ENCODE peak calls at places on chromosomes 6 and 20, in five cellular contexts. F is HCT116, P is heart left ventricle, M is stomach, T is prostate gland. D is an unnamed sample.

GRCh38 chr6:23735151-23735550 is 390.9 kb upstream of the NRSN1 start:
- DNase-seq in T (no peak), M (no peak), P (no peak), F (no peak), D (no peak)

GRCh38 chr6:38566295-38566694 is 73.4 kb downstream of the BTBD9 start:
- DNase-seq in P (no peak), M (no peak), F (no peak), T (no peak), D (no peak)

GRCh38 chr20:35042268-35042667 is 50.3 kb downstream of the TRPC4AP start:
- DNase-seq in P (no peak), M (no peak), T (no peak), F (no peak), D (no peak)

GRCh38 chr6:14552891-14553290 is 435.3 kb downstream of the CD83 start:
- DNase-seq in M (no peak), T (no peak), P (no peak), F (no peak), D (no peak)

GRCh38 chr6:170388113-170388512 is 81.6 kb downstream of the FAM120B start:
- DNase-seq in M (no peak), P (no peak), F (no peak), T (no peak), D (no peak)

GRCh38 chr6:34484391-34484790 is 18.5 kb downstream of the PACSIN1 start:
- DNase-seq in P (no peak), F (no peak), T (no peak), M (no peak), D (no peak)

GRCh38 chr6:38773338-38773737 is 58.2 kb downstream of the DNAH8 start:
- DNase-seq in P (no peak), F (peak; percentile 47), T (no peak), M (no peak), D (no peak)

GRCh38 chr6:156731436-156731835 is 45.7 kb upstream of the ARID1B start:
- DNase-seq in T (no peak), M (no peak), F (peak; percentile 63), P (no peak), D (peak; percentile 4)

GRCh38 chr20:41657655-41658054 is 39.5 kb upstream of the CHD6 start:
- DNase-seq in T (no peak), P (no peak), M (no peak), F (no peak), D (no peak)

GRCh38 chr20:57698191-57698866 is 11.5 kb downstream of the PMEPA1 start:
- DNase-seq in M (peak; percentile 40), T (no peak), P (no peak), F (peak; percentile 94), D (peak; percentile 94)

GRCh38 chr6:152267967-152268845 is 369.0 kb downstream of the SYNE1 start:
- DNase-seq in T (no peak), P (no peak), M (no peak), F (no peak), D (no peak)

GRCh38 chr20:39264506-39265172 is 302.5 kb downstream of the DHX35 start:
- DNase-seq in P (peak; percentile 61), M (peak; percentile 62), T (peak; percentile 16), F (peak; percentile 60), D (peak; percentile 73)

GRCh38 chr20:46963196-46963529 is 68.5 kb downstream of the EYA2 start:
- DNase-seq in T (peak; percentile 51), F (no peak), M (peak; percentile 32), P (no peak), D (no peak)

GRCh38 chr20:59221049-59221748 is 57.6 kb downstream of the ZNF831 start:
- DNase-seq in F (no peak), M (no peak), P (no peak), T (no peak), D (no peak)

GRCh38 chr6:151765444-151765886 is 42.0 kb upstream of the ESR1 start:
- DNase-seq in P (peak; percentile 27), F (peak; percentile 64), T (peak; percentile 50), M (no peak), D (peak; percentile 9)

GRCh38 chr6:158718431-158719126 is 68.7 kb downstream of the SYTL3 start:
- DNase-seq in T (no peak), P (no peak), F (peak; percentile 77), M (peak; percentile 48), D (no peak)

GRCh38 chr20:13141541-13141940 is 79.5 kb upstream of the ISM1 start:
- DNase-seq in F (no peak), P (no peak), M (no peak), T (no peak), D (no peak)

GRCh38 chr20:46681032-46681854 is 8.0 kb downstream of the TP53RK start:
- DNase-seq in P (peak; percentile 40), T (peak; percentile 75), M (peak; percentile 80), F (no peak), D (no peak)

GRCh38 chr6:106087548-106088325 is 1.6 kb downstream of the PRDM1 start:
- DNase-seq in F (no peak), T (no peak), P (peak; percentile 57), M (no peak), D (no peak)

GRCh38 chr6:2630362-2630761 is 120.4 kb downstream of the MYLK4 start:
- DNase-seq in F (peak; percentile 97), P (no peak), M (no peak), T (no peak), D (peak; percentile 84)

GRCh38 chr6:134330555-134330954 is 12.6 kb upstream of the SGK1 start:
- DNase-seq in M (no peak), F (no peak), P (no peak), T (no peak), D (no peak)

GRCh38 chr6:127737009-127737486 is 160.1 kb downstream of the C6orf58 start:
- DNase-seq in M (peak; percentile 45), P (no peak), F (peak; percentile 74), T (peak; percentile 58), D (peak; percentile 4)

GRCh38 chr20:1338096-1338495 is 9.2 kb upstream of the SDCBP2 start:
- DNase-seq in T (no peak), F (no peak), M (no peak), P (no peak), D (no peak)

GRCh38 chr6:43269273-43270007 is 26.2 kb downstream of the TTBK1 start:
- DNase-seq in M (peak; percentile 38), P (no peak), F (no peak), T (no peak), D (no peak)

GRCh38 chr6:15331143-15331542 is 85.3 kb downstream of the JARID2 start:
- DNase-seq in T (no peak), M (no peak), F (no peak), P (no peak), D (no peak)

GRCh38 chr6:143872211-143872610 is 7.9 kb downstream of the ZC2HC1B start:
- DNase-seq in P (no peak), F (no peak), T (no peak), M (no peak), D (no peak)

GRCh38 chr6:32621372-32621771 is 15.8 kb upstream of the HLA-DQA1 start:
- DNase-seq in T (no peak), M (no peak), F (no peak), P (no peak), D (no peak)

GRCh38 chr20:42419814-42420532 is 769.7 kb downstream of the PTPRT start:
- DNase-seq in F (no peak), M (no peak), P (no peak), T (no peak), D (no peak)

GRCh38 chr20:63067266-63067635 is 60.5 kb upstream of the BHLHE23 start:
- DNase-seq in T (no peak), P (peak; percentile 13), M (no peak), F (no peak), D (no peak)

GRCh38 chr20:10303852-10304251 is 85.2 kb downstream of the SNAP25 start:
- DNase-seq in T (no peak), F (no peak), P (no peak), M (no peak), D (no peak)

GRCh38 chr6:28001751-28002150 is 44.7 kb downstream of the OR2B6 start:
- DNase-seq in M (no peak), F (no peak), T (no peak), P (no peak), D (no peak)

DNA sequence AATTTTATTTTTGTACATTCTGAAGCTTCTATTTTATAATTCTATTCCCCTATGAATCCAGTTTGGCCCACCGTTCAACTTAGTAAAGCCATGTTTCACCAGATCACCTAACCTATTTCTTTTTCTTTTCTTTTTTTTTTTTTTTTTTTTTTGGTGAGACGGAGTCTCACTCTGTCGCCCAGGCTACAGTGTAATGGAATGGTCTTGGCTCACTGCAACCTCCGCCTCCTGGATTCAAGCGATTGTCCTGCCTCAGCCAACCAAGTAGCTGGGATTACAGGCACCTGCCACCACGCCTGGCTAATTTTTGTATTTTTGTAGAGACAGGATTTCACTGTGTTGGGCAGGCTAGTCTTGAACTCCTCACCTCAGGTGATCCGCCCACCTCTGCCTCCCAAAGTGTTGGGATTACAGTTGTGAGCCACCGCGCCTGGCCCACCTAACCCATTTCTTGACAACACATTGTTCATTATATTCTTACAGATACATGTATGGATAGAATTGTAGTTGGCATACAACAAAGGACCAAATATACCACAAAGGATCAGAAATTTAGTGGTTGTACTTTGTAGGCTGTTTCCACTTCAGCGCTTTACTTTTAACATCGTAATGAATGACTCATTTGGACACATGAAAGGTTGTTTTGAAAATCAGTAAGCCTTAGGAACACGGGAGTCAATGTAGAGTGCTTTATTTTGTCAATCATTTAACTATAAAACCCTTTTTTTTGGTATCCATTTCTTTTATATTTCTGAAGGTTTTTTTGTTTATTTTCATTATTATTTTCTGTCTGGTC is 63.2 kb downstream of the GJA1 start:
- DNase-seq in T (no peak), P (no peak), M (no peak), F (no peak), D (no peak)
- TF ChIP-seq POLR2A in T (no peak), P (no peak), M (no peak), F (no peak), D (no peak)

GRCh38 chr20:2651772-2652723 is at the start of gene NOP56:
- DNase-seq in P (peak; percentile 94), T (peak; percentile 87), F (peak; percentile 77), M (peak; percentile 92), D (peak; percentile 83)
- TF ChIP-seq POLR2A in P (peak; percentile 94), T (peak; percentile 63), F (peak; percentile 98), M (no peak), D (peak; percentile 90)

GRCh38 chr6:21033575-21034026 is 499.3 kb downstream of the CDKAL1 start:
- DNase-seq in P (peak; percentile 55), T (peak; percentile 30), M (no peak), F (no peak), D (peak; percentile 10)

GRCh38 chr6:21034345-21034744 is 500.1 kb downstream of the CDKAL1 start:
- DNase-seq in M (no peak), F (no peak), T (no peak), P (no peak), D (no peak)

GRCh38 chr6:21033095-21033494 is 498.8 kb downstream of the CDKAL1 start:
- DNase-seq in T (no peak), P (no peak), F (no peak), M (no peak), D (no peak)

GRCh38 chr6:21037453-21037852 is 503.2 kb downstream of the CDKAL1 start:
- DNase-seq in T (no peak), F (no peak), M (no peak), P (no peak), D (no peak)
- TF ChIP-seq POLR2A in T (no peak), F (no peak), M (no peak), P (no peak), D (no peak)

GRCh38 chr20:32849577-32849976 is 9.1 kb upstream of the EFCAB8 start:
- DNase-seq in F (no peak), P (no peak), M (no peak), T (no peak), D (no peak)
- TF ChIP-seq POLR2A in F (no peak), P (no peak), M (no peak), T (no peak), D (no peak)

D was measured in H54.